ENCODE peak calls at places on chromosome 1, in five cellular contexts. T is HFF-Myc; Z is pancreas; Y is CD8-positive, alpha-beta T cell; P is kidney. V is an unnamed sample.

GRCh38 chr1:94362466-94363058 is 55.6 kb upstream of the ABCD3 start:
- DNase-seq in T (no peak), Z (no peak), Y (no peak), P (no peak), V (no peak)

GRCh38 chr1:10630661-10631120 is 155.9 kb downstream of the PEX14 start:
- DNase-seq in T (no peak), Z (no peak), Y (no peak), P (no peak), V (no peak)

GRCh38 chr1:42873670-42874069 is 27.3 kb downstream of the ZNF691 start:
- DNase-seq in T (no peak), Z (no peak), Y (no peak), P (no peak), V (no peak)

GRCh38 chr1:55214214-55214902 is 806 bp downstream of the USP24 start:
- DNase-seq in T (no peak), Z (peak), Y (no peak), P (peak), V (no peak)

GRCh38 chr1:116763787-116764465 is 9.7 kb downstream of the CD2 start:
- DNase-seq in T (no peak), Z (no peak), Y (no peak), P (no peak), V (no peak)

GRCh38 chr1:227166559-227166958 is 151.7 kb downstream of the CDC42BPA start:
- DNase-seq in T (no peak), Z (no peak), Y (no peak), P (no peak), V (no peak)

GRCh38 chr1:215667796-215668195 is 100.7 kb downstream of the KCTD3 start:
- DNase-seq in T (no peak), Z (no peak), Y (no peak), P (no peak), V (no peak)

GRCh38 chr1:108592030-108592759 is 32.3 kb downstream of the EEIG2 start:
- DNase-seq in T (no peak), Z (no peak), Y (no peak), P (no peak), V (no peak)

GRCh38 chr1:3251099-3251809 is 182.3 kb downstream of the PRDM16 start:
- DNase-seq in T (no peak), Z (peak), Y (no peak), P (no peak), V (no peak)

GRCh38 chr1:7299329-7299799 is 471.7 kb upstream of the VAMP3 start:
- DNase-seq in T (peak), Z (no peak), Y (no peak), P (peak), V (peak)

GRCh38 chr1:76625887-76626286 is 241.4 kb upstream of the ST6GALNAC5 start:
- DNase-seq in T (no peak), Z (no peak), Y (no peak), P (no peak), V (no peak)

GRCh38 chr1:21902378-21903012 is 34.6 kb downstream of the HSPG2 start:
- DNase-seq in T (no peak), Z (no peak), Y (no peak), P (no peak), V (no peak)

GRCh38 chr1:22133928-22134324 is 9.0 kb downstream of the WNT4 start:
- DNase-seq in T (no peak), Z (no peak), Y (no peak), P (no peak), V (no peak)

GRCh38 chr1:228364068-228364705 is 42.4 kb downstream of the TRIM11 start:
- DNase-seq in T (no peak), Z (peak), Y (no peak), P (peak), V (no peak)

GRCh38 chr1:117210386-117210785 is 341 bp downstream of the VTCN1 start:
- DNase-seq in T (no peak), Z (no peak), Y (no peak), P (no peak), V (no peak)

GRCh38 chr1:61782771-61783170 is 40.5 kb downstream of the PATJ start:
- DNase-seq in T (no peak), Z (no peak), Y (peak), P (no peak), V (no peak)

GRCh38 chr1:225468270-225469020 is 40.6 kb upstream of the LBR start:
- DNase-seq in T (no peak), Z (no peak), Y (no peak), P (peak), V (no peak)

GRCh38 chr1:226634156-226634588 is 85.6 kb downstream of the STUM start:
- DNase-seq in T (no peak), Z (peak), Y (peak), P (peak), V (no peak)

GRCh38 chr1:26184883-26185282 is 5.5 kb upstream of the CATSPER4 start:
- DNase-seq in T (no peak), Z (no peak), Y (no peak), P (no peak), V (no peak)

GRCh38 chr1:243421784-243422183 is 165.9 kb downstream of the SDCCAG8 start:
- DNase-seq in T (peak), Z (no peak), Y (no peak), P (no peak), V (peak)

GRCh38 chr1:115302390-115302961 is 35.6 kb downstream of the NGF start:
- DNase-seq in T (peak), Z (no peak), Y (no peak), P (no peak), V (no peak)

GRCh38 chr1:13871413-13871812 is 171.4 kb downstream of the PRDM2 start:
- DNase-seq in T (no peak), Z (no peak), Y (no peak), P (no peak), V (no peak)

GRCh38 chr1:197619008-197619640 is 156.2 kb downstream of the DENND1B start:
- DNase-seq in T (no peak), Z (no peak), Y (no peak), P (no peak), V (no peak)

GRCh38 chr1:117633423-117633822 is 27.6 kb downstream of the TENT5C start:
- DNase-seq in T (no peak), Z (no peak), Y (no peak), P (no peak), V (no peak)

GRCh38 chr1:188715566-188715965 is 1762.1 kb downstream of the BRINP3 start:
- DNase-seq in T (no peak), Z (no peak), Y (no peak), P (no peak), V (no peak)

GRCh38 chr1:66570196-66570595 is 36.2 kb downstream of the SGIP1 start:
- DNase-seq in T (no peak), Z (no peak), Y (no peak), P (no peak), V (peak)

GRCh38 chr1:44327679-44328491 is 27.2 kb downstream of the ERI3 start:
- DNase-seq in T (peak), Z (peak), Y (no peak), P (peak), V (peak)

GRCh38 chr1:200306954-200307754 is 102.7 kb downstream of the ZNF281 start:
- DNase-seq in T (no peak), Z (no peak), Y (no peak), P (no peak), V (no peak)

GRCh38 chr1:7003676-7004075 is 218.4 kb downstream of the CAMTA1 start:
- DNase-seq in T (no peak), Z (no peak), Y (no peak), P (no peak), V (no peak)

GRCh38 chr1:41274827-41275519 is 32.9 kb upstream of the SCMH1 start:
- DNase-seq in T (no peak), Z (no peak), Y (no peak), P (no peak), V (no peak)

GRCh38 chr1:63688302-63688701 is 85.5 kb upstream of the ROR1 start:
- DNase-seq in T (no peak), Z (no peak), Y (no peak), P (no peak), V (no peak)

GRCh38 chr1:53557830-53558784 is 98.9 kb downstream of the DMRTB1 start:
- DNase-seq in T (no peak), Z (no peak), Y (no peak), P (peak), V (no peak)

GRCh38 chr1:26181586-26182371 is 4.5 kb downstream of the CNKSR1 start:
- DNase-seq in T (no peak), Z (no peak), Y (no peak), P (no peak), V (peak)

GRCh38 chr1:37862330-37862729 is 2.9 kb upstream of the MTF1 start:
- DNase-seq in T (no peak), Z (no peak), Y (no peak), P (no peak), V (no peak)

GRCh38 chr1:184827600-184828368 is 73.1 kb upstream of the EDEM3 start:
- DNase-seq in T (no peak), Z (no peak), Y (no peak), P (no peak), V (peak)

GRCh38 chr1:214341918-214342317 is 61.0 kb downstream of the SMYD2 start:
- DNase-seq in T (no peak), Z (no peak), Y (no peak), P (no peak), V (no peak)
- TF ChIP-seq CTCF in T (no peak), Z (no peak), Y (no peak), P (no peak), V (no peak)

GRCh38 chr1:39204441-39205081 is at the start of gene MACF1:
- DNase-seq in T (peak), Z (no peak), Y (no peak), P (no peak), V (no peak)

GRCh38 chr1:39205102-39205780 is 746 bp downstream of the MACF1 start:
- DNase-seq in T (peak), Z (no peak), Y (no peak), P (no peak), V (no peak)

GRCh38 chr1:39210649-39211048 is 6.2 kb downstream of the MACF1 start:
- DNase-seq in T (no peak), Z (no peak), Y (no peak), P (no peak), V (no peak)

GRCh38 chr1:39205781-39206464 is 1.4 kb downstream of the MACF1 start:
- DNase-seq in T (no peak), Z (no peak), Y (no peak), P (no peak), V (no peak)
- H3K4me3 ChIP-seq in T (peak), Z (peak), Y (peak), P (peak), V (no peak)

GRCh38 chr1:156980551-156980950 is 60.1 kb downstream of the LRRC71 start:
- DNase-seq in T (no peak), Z (no peak), Y (no peak), P (no peak), V (no peak)
- TF ChIP-seq CTCF in T (no peak), Z (no peak), Y (no peak), P (no peak), V (no peak)

GRCh38 chr1:180156631-180157091 is 2.0 kb downstream of the QSOX1 start:
- DNase-seq in T (no peak), Z (no peak), Y (no peak), P (no peak), V (peak)
- H3K4me3 ChIP-seq in T (peak), Z (peak), Y (no peak), P (no peak), V (no peak)

GRCh38 chr1:24963099-24963872 is 33.2 kb upstream of the RUNX3 start:
- DNase-seq in T (no peak), Z (no peak), Y (no peak), P (peak), V (no peak)
- TF ChIP-seq CTCF in T (no peak), Z (no peak), Y (peak), P (no peak), V (no peak)

GRCh38 chr1:31927661-31927980 is 10.5 kb downstream of the PTP4A2 start:
- DNase-seq in T (no peak), Z (no peak), Y (no peak), P (no peak), V (no peak)
- H3K4me3 ChIP-seq in T (no peak), Z (no peak), Y (peak), P (no peak), V (no peak)

GRCh38 chr1:81574365-81574764 is 226.4 kb upstream of the ADGRL2 start:
- DNase-seq in T (no peak), Z (no peak), Y (no peak), P (no peak), V (no peak)
- TF ChIP-seq CTCF in T (no peak), Z (no peak), Y (no peak), P (no peak), V (no peak)